ENCODE peak calls at places on chromosomes 12 and 14, in six cellular contexts. G, T, A, E, H and Q are unnamed samples.

GRCh38 chr14:93702946-93703345 is 85.3 kb downstream of the PRIMA1 start:
- DNase-seq in G (no peak), T (no peak), A (no peak), E (no peak), H (no peak), Q (no peak)

GRCh38 chr14:100610511-100611217 is 23.4 kb upstream of the BEGAIN start:
- DNase-seq in G (no peak), T (no peak), A (no peak), E (no peak), H (no peak), Q (no peak)

GRCh38 chr14:64784006-64784405 is 79.8 kb downstream of the PLEKHG3 start:
- DNase-seq in G (no peak), T (no peak), A (no peak), E (no peak), H (no peak), Q (no peak)

GRCh38 chr12:65499167-65499566 is 220.7 kb downstream of the MSRB3 start:
- DNase-seq in G (no peak), T (no peak), A (no peak), E (no peak), H (no peak), Q (no peak)

GRCh38 chr12:69061574-69061973 is 128.6 kb upstream of the CPM start:
- DNase-seq in G (peak), T (no peak), A (no peak), E (no peak), H (no peak), Q (no peak)

GRCh38 chr12:102474438-102475064 is 5.8 kb downstream of the IGF1 start:
- DNase-seq in G (peak), T (no peak), A (no peak), E (no peak), H (no peak), Q (no peak)

GRCh38 chr12:111424189-111424792 is 18.6 kb downstream of the SH2B3 start:
- DNase-seq in G (no peak), T (no peak), A (no peak), E (no peak), H (no peak), Q (no peak)

GRCh38 chr14:71336488-71337192 is 429.4 kb downstream of the PCNX1 start:
- DNase-seq in G (no peak), T (no peak), A (no peak), E (no peak), H (no peak), Q (no peak)

GRCh38 chr12:53925006-53925405 is 13.6 kb upstream of the HOXC13 start:
- DNase-seq in G (no peak), T (no peak), A (no peak), E (no peak), H (no peak), Q (no peak)

GRCh38 chr12:46754550-46754949 is 71.2 kb downstream of the SLC38A4 start:
- DNase-seq in G (no peak), T (no peak), A (no peak), E (no peak), H (no peak), Q (no peak)

GRCh38 chr14:21075719-21076437 is 5.8 kb downstream of the ARHGEF40 start:
- DNase-seq in G (no peak), T (no peak), A (no peak), E (no peak), H (no peak), Q (no peak)

GRCh38 chr12:6363330-6364036 is 11.9 kb downstream of the SCNN1A start:
- DNase-seq in G (peak), T (peak), A (peak), E (no peak), H (peak), Q (no peak)

GRCh38 chr14:23579311-23579630 is 681 bp upstream of the JPH4 start:
- DNase-seq in G (no peak), T (no peak), A (no peak), E (no peak), H (peak), Q (peak)

GRCh38 chr14:68363401-68363800 is 429.5 kb downstream of the ZFP36L1 start:
- DNase-seq in G (no peak), T (no peak), A (peak), E (no peak), H (no peak), Q (no peak)
- TF ChIP-seq CTCF in G (peak), T (no peak), A (peak), E (no peak), H (no peak), Q (peak)

GRCh38 chr12:113766133-113766879 is 199.8 kb downstream of the RBM19 start:
- DNase-seq in G (no peak), T (no peak), A (peak), E (no peak), H (no peak), Q (no peak)
- TF ChIP-seq CTCF in G (no peak), T (no peak), A (no peak), E (no peak), H (no peak), Q (no peak)

GRCh38 chr12:75891072-75891471 is 140.5 kb downstream of the PHLDA1 start:
- DNase-seq in G (no peak), T (no peak), A (no peak), E (no peak), H (no peak), Q (no peak)

GRCh38 chr12:75892779-75893408 is 138.7 kb downstream of the PHLDA1 start:
- DNase-seq in G (no peak), T (no peak), A (peak), E (no peak), H (no peak), Q (no peak)

GRCh38 chr12:75890141-75890540 is 141.4 kb downstream of the PHLDA1 start:
- DNase-seq in G (no peak), T (no peak), A (no peak), E (no peak), H (no peak), Q (no peak)

GRCh38 chr12:75889214-75889613 is 142.4 kb downstream of the PHLDA1 start:
- DNase-seq in G (no peak), T (no peak), A (no peak), E (no peak), H (no peak), Q (no peak)

GRCh38 chr12:75890660-75891059 is 140.9 kb downstream of the PHLDA1 start:
- DNase-seq in G (no peak), T (no peak), A (no peak), E (no peak), H (no peak), Q (no peak)
- TF ChIP-seq CTCF in G (no peak), T (no peak), A (no peak), E (no peak), H (no peak), Q (no peak)

DNA sequence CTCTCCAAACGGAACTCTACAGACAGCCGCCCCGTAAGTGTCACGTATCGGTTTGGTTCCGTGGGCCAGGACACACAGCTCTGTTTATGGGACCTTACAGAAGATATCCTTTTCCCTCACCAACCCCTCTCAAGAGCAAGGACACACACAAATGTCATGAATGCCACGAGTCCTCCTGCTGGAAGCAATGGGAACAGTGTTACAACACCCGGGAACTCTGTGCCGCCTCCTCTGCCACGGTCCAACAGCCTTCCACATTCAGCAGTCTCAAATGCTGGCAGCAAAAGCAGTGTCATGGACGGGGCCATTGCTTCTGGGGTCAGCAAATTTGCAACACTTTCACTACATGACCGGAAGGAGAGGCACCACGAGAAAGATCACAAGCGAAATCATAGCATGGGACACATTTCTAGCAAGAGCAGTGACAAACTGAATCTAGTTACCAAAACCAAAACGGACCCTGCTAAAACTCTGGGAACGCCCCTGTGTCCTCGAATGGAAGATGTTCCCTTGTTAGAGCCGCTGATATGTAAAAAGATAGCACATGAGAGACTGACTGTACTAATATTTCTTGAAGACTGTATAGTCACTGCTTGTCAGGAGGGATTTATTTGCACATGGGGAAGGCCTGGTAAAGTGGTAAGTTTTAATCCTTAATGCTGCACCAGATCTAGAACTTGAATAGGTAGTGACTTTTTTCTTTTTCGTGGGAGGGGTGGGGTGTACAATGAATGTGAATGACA is 69.7 kb downstream of the WDR20 start:
- DNase-seq in G (no peak), T (peak), A (no peak), E (no peak), H (no peak), Q (no peak)
- TF ChIP-seq CTCF in G (no peak), T (peak), A (no peak), E (no peak), H (no peak), Q (peak)

GRCh38 chr12:109250523-109250922 is 58.6 kb downstream of the FOXN4 start:
- DNase-seq in G (no peak), T (no peak), A (no peak), E (no peak), H (no peak), Q (no peak)

GRCh38 chr12:109252799-109253198 is 56.3 kb downstream of the FOXN4 start:
- DNase-seq in G (no peak), T (no peak), A (no peak), E (no peak), H (no peak), Q (no peak)

GRCh38 chr12:109256011-109256410 is 53.1 kb downstream of the FOXN4 start:
- DNase-seq in G (no peak), T (no peak), A (no peak), E (no peak), H (no peak), Q (no peak)

GRCh38 chr12:109255377-109255776 is 53.7 kb downstream of the FOXN4 start:
- DNase-seq in G (no peak), T (no peak), A (peak), E (no peak), H (no peak), Q (no peak)

DNA sequence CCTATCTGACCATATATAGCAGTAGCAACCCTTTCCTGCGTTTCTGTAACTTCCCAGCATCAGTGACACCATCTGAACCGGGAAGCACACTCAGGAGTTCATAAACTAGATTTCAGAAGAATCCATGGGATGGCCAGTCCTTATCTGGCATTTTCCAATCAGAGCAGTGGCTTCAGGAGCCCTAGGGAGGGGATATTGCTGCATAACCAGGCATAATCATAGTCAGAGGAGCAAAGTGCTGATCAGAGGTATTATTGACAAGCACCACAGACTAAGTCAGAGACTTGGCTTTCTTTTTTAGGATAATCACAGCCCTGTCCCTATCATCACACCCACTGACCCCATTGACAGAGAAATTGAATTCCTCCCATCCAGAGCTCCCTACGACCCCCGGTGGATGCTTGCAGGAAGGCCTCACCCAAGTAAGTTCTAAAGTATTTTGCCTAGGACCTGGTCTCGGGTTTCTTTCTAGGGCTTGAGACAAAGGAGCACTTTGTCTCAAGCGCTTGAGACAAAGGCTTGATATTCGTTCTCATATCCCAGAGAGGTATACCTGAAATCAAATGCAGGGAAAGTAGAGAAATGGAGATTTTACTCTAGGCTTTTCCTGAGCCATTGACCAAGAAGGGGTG is 55.1 kb downstream of the FOXN4 start:
- DNase-seq in G (no peak), T (no peak), A (no peak), E (no peak), H (no peak), Q (no peak)
- TF ChIP-seq CTCF in G (no peak), T (no peak), A (no peak), E (no peak), H (no peak), Q (no peak)

DNA sequence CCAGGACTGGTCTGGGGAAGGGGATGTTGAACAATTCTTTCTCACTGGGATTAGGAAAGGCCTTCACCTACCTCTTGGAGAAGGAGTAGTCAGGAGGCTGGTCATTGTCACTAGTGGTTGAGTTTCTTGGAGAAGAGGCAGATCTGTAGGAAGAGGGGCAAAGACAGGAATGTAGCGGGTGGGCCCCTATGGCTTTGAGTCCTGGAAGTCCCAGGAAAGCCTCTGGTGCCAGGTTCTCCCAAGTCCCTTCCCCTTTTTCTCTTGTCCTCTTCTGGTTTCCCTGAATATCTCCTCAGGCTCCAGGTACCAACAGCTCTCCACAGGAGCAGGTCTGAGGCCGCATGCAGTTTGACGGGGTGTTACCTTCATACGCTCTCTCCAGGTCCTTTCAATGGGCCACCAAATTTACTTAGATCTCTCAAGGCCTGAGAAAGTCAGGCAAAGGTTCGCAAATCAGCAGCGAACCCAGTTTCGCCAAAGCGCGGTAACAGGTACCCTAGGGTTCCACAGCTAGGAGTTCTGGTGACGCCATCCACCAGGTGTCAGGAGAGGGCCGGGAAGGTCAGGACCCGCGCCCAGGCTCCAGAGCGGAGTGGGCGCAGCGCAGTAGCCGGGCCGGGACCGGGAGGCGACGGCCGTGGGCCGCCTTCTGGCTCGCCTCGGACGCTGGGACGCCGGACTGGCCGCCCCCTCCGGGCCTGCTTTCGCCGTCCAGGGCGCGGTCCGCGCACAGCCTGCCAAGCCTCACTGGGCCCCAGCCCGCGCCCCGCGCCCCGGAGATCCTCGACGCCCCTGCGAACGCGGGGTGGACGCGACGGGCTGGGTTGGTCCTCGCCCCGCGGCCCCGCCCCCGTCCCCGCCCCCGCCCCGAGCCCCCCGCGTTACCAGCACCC is 795 bp downstream of the SMAGP start:
- DNase-seq in G (peak), T (peak), A (peak), E (peak), H (peak), Q (peak)
- TF ChIP-seq CTCF in G (peak), T (no peak), A (peak), E (peak), H (peak), Q (peak)

GRCh38 chr14:105979446-105979845 is 453.1 kb downstream of the TMEM121 start:
- DNase-seq in G (no peak), T (no peak), A (no peak), E (no peak), H (no peak), Q (no peak)

GRCh38 chr14:105978618-105979295 is 452.4 kb downstream of the TMEM121 start:
- DNase-seq in G (no peak), T (no peak), A (no peak), E (no peak), H (no peak), Q (no peak)

GRCh38 chr14:105980224-105980623 is 453.8 kb downstream of the TMEM121 start:
- DNase-seq in G (no peak), T (no peak), A (no peak), E (no peak), H (no peak), Q (no peak)

GRCh38 chr14:105971593-105972500 is 445.5 kb downstream of the TMEM121 start:
- DNase-seq in G (no peak), T (no peak), A (no peak), E (no peak), H (no peak), Q (no peak)

GRCh38 chr14:105974902-105975301 is 448.5 kb downstream of the TMEM121 start:
- DNase-seq in G (no peak), T (no peak), A (no peak), E (no peak), H (no peak), Q (no peak)
- TF ChIP-seq CTCF in G (no peak), T (no peak), A (no peak), E (peak), H (no peak), Q (no peak)

DNA sequence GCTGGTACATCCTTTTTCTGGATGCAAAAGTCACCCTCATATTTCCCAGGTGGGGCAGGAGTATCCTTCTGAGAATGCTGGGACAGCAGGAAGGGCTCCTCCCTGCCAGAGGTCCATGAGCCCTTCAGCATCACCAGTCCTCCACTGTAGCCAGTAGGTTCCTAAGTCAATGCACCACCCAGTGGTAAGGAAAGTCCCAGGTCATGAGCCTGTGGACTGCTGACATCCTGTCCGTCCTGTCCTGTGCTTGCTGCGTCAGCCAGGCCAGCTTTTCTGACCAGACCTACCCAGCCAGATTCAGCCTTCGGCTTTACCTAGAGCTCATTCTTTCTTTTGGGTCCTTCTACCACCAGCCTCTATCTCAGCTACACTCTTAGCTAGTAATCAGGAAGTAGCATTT is 23.0 kb upstream of the ACTN1 start:
- DNase-seq in G (peak), T (no peak), A (peak), E (no peak), H (peak), Q (no peak)
- TF ChIP-seq CTCF in G (no peak), T (no peak), A (no peak), E (no peak), H (peak), Q (no peak)

GRCh38 chr14:105269405-105269804 is 21.1 kb downstream of the BTBD6 start:
- DNase-seq in G (no peak), T (no peak), A (no peak), E (no peak), H (no peak), Q (no peak)
- TF ChIP-seq CTCF in G (no peak), T (no peak), A (no peak), E (no peak), H (no peak), Q (no peak)

DNA sequence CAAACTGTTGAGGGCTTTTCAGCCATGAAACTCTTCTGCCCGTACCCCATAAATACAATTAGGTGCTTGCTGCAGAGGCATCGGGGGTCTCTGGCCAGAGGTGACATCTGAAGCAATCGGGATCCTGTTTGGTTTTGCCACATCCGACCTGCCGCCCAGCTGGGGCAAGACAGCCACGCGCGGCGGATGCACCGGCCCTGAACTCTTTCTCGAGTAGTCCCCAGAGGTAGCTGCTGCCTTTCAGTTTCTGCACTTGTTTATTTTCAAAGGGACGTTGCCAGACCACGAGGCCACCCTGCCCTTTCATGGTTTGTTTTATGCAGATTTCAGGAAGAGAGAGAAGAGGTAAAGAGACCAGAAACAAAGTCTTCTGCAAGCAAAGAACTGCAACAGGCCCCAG is 10.6 kb upstream of the MLXIP start:
- DNase-seq in G (no peak), T (no peak), A (no peak), E (no peak), H (peak), Q (no peak)
- TF ChIP-seq CTCF in G (no peak), T (no peak), A (no peak), E (no peak), H (no peak), Q (no peak)